ENCODE peak calls at places on chromosomes 1 and 21, in seven cellular contexts. One of them, this sample, is unnamed.

GRCh38 chr1:8182034-8182761 is 135.7 kb upstream of the SLC45A1 start:
- DNase-seq in HTR-8/SVneo: peak; percentile 42
- DNase-seq in dorsolateral prefrontal cortex: no peak
- DNase-seq in neural progenitor cell: no peak
- DNase-seq in nephron progenitor cell: no peak
- DNase-seq in putamen: no peak
- DNase-seq in BJ: no peak
- DNase-seq in this sample: peak; percentile 61

GRCh38 chr1:27659497-27660299 is 12.3 kb downstream of the IFI6 start:
- DNase-seq in neural progenitor cell: peak; percentile 96
- DNase-seq in BJ: no peak
- DNase-seq in nephron progenitor cell: peak; percentile 95
- DNase-seq in putamen: peak; percentile 74
- DNase-seq in HTR-8/SVneo: peak; percentile 65
- DNase-seq in dorsolateral prefrontal cortex: peak; percentile 70
- DNase-seq in this sample: peak; percentile 91

GRCh38 chr1:118928739-118929554 is 59.2 kb downstream of the TBX15 start:
- DNase-seq in nephron progenitor cell: peak; percentile 70
- DNase-seq in neural progenitor cell: peak; percentile 78
- DNase-seq in putamen: no peak
- DNase-seq in HTR-8/SVneo: no peak
- DNase-seq in dorsolateral prefrontal cortex: no peak
- DNase-seq in BJ: no peak
- DNase-seq in this sample: no peak

GRCh38 chr1:156488566-156489165 is 11.9 kb downstream of the MEF2D start:
- DNase-seq in dorsolateral prefrontal cortex: no peak
- DNase-seq in BJ: no peak
- DNase-seq in nephron progenitor cell: no peak
- DNase-seq in putamen: no peak
- DNase-seq in HTR-8/SVneo: no peak
- DNase-seq in neural progenitor cell: no peak
- DNase-seq in this sample: peak; percentile 79

GRCh38 chr1:35707253-35708178 is 11.2 kb downstream of the C1orf216 start:
- DNase-seq in dorsolateral prefrontal cortex: no peak
- DNase-seq in BJ: no peak
- DNase-seq in neural progenitor cell: peak; percentile 96
- DNase-seq in nephron progenitor cell: peak; percentile 78
- DNase-seq in putamen: peak; percentile 41
- DNase-seq in HTR-8/SVneo: peak; percentile 40
- DNase-seq in this sample: peak; percentile 79

GRCh38 chr1:161946071-161946987 is 77.3 kb downstream of the OLFML2B start:
- DNase-seq in BJ: peak; percentile 77
- DNase-seq in HTR-8/SVneo: no peak
- DNase-seq in neural progenitor cell: no peak
- DNase-seq in dorsolateral prefrontal cortex: no peak
- DNase-seq in putamen: no peak
- DNase-seq in nephron progenitor cell: no peak
- DNase-seq in this sample: no peak

GRCh38 chr1:161182214-161182613 is 4.9 kb upstream of the B4GALT3 start:
- DNase-seq in putamen: no peak
- DNase-seq in HTR-8/SVneo: no peak
- DNase-seq in nephron progenitor cell: no peak
- DNase-seq in BJ: no peak
- DNase-seq in dorsolateral prefrontal cortex: no peak
- DNase-seq in neural progenitor cell: no peak
- DNase-seq in this sample: no peak

GRCh38 chr1:10324627-10325026 is 74.2 kb upstream of the PGD start:
- DNase-seq in dorsolateral prefrontal cortex: no peak
- DNase-seq in BJ: no peak
- DNase-seq in HTR-8/SVneo: no peak
- DNase-seq in neural progenitor cell: no peak
- DNase-seq in putamen: no peak
- DNase-seq in nephron progenitor cell: no peak
- DNase-seq in this sample: no peak

GRCh38 chr21:29557200-29557599 is 258.5 kb downstream of the BACH1 start:
- DNase-seq in BJ: no peak
- DNase-seq in nephron progenitor cell: no peak
- DNase-seq in neural progenitor cell: no peak
- DNase-seq in putamen: no peak
- DNase-seq in dorsolateral prefrontal cortex: no peak
- DNase-seq in HTR-8/SVneo: no peak
- DNase-seq in this sample: peak; percentile 16

GRCh38 chr1:27166351-27166802 is 11.5 kb upstream of the SLC9A1 start:
- DNase-seq in dorsolateral prefrontal cortex: no peak
- DNase-seq in nephron progenitor cell: no peak
- DNase-seq in HTR-8/SVneo: peak; percentile 35
- DNase-seq in neural progenitor cell: no peak
- DNase-seq in BJ: no peak
- DNase-seq in putamen: no peak
- DNase-seq in this sample: peak; percentile 2

GRCh38 chr1:171494086-171494485 is 8.8 kb downstream of the PRRC2C start:
- DNase-seq in dorsolateral prefrontal cortex: no peak
- DNase-seq in neural progenitor cell: no peak
- DNase-seq in BJ: no peak
- DNase-seq in putamen: no peak
- DNase-seq in nephron progenitor cell: no peak
- DNase-seq in HTR-8/SVneo: no peak
- DNase-seq in this sample: no peak

GRCh38 chr1:5906966-5907365 is 85.3 kb downstream of the NPHP4 start:
- DNase-seq in HTR-8/SVneo: no peak
- DNase-seq in dorsolateral prefrontal cortex: peak; percentile 3
- DNase-seq in putamen: no peak
- DNase-seq in BJ: no peak
- DNase-seq in neural progenitor cell: no peak
- DNase-seq in nephron progenitor cell: no peak
- DNase-seq in this sample: no peak

GRCh38 chr21:44658913-44659595 is 1.3 kb downstream of the KRTAP12-3 start:
- DNase-seq in putamen: no peak
- DNase-seq in BJ: no peak
- DNase-seq in dorsolateral prefrontal cortex: no peak
- DNase-seq in nephron progenitor cell: no peak
- DNase-seq in HTR-8/SVneo: no peak
- DNase-seq in neural progenitor cell: no peak
- DNase-seq in this sample: no peak

GRCh38 chr1:11515403-11516300 is 36.7 kb downstream of the DISP3 start:
- DNase-seq in neural progenitor cell: no peak
- DNase-seq in HTR-8/SVneo: no peak
- DNase-seq in BJ: no peak
- DNase-seq in nephron progenitor cell: no peak
- DNase-seq in dorsolateral prefrontal cortex: no peak
- DNase-seq in putamen: no peak
- DNase-seq in this sample: no peak

GRCh38 chr1:192763243-192763642 is 45.6 kb upstream of the RGS2 start:
- DNase-seq in nephron progenitor cell: no peak
- DNase-seq in HTR-8/SVneo: no peak
- DNase-seq in putamen: no peak
- DNase-seq in neural progenitor cell: no peak
- DNase-seq in BJ: no peak
- DNase-seq in dorsolateral prefrontal cortex: no peak
- DNase-seq in this sample: no peak

GRCh38 chr21:25862596-25862995 is 127.8 kb downstream of the GABPA start:
- DNase-seq in neural progenitor cell: peak; percentile 32
- DNase-seq in nephron progenitor cell: peak; percentile 4
- DNase-seq in putamen: no peak
- DNase-seq in dorsolateral prefrontal cortex: no peak
- DNase-seq in HTR-8/SVneo: peak; percentile 14
- DNase-seq in BJ: no peak
- DNase-seq in this sample: peak; percentile 43

GRCh38 chr1:11781298-11781697 is 19.3 kb downstream of the C1orf167 start:
- DNase-seq in nephron progenitor cell: no peak
- DNase-seq in putamen: no peak
- DNase-seq in neural progenitor cell: no peak
- DNase-seq in HTR-8/SVneo: no peak
- DNase-seq in dorsolateral prefrontal cortex: no peak
- DNase-seq in BJ: no peak
- DNase-seq in this sample: no peak

GRCh38 chr1:240435996-240436566 is 175.9 kb downstream of the GREM2 start:
- DNase-seq in putamen: no peak
- DNase-seq in nephron progenitor cell: no peak
- DNase-seq in BJ: no peak
- DNase-seq in HTR-8/SVneo: no peak
- DNase-seq in neural progenitor cell: no peak
- DNase-seq in dorsolateral prefrontal cortex: no peak
- DNase-seq in this sample: no peak

GRCh38 chr1:167922611-167923074 is 8.7 kb upstream of the ADCY10 start:
- DNase-seq in neural progenitor cell: no peak
- DNase-seq in nephron progenitor cell: no peak
- DNase-seq in dorsolateral prefrontal cortex: no peak
- DNase-seq in HTR-8/SVneo: no peak
- DNase-seq in BJ: peak; percentile 9
- DNase-seq in putamen: no peak
- DNase-seq in this sample: no peak

GRCh38 chr1:75469586-75470173 is 141.2 kb downstream of the SLC44A5 start:
- DNase-seq in HTR-8/SVneo: no peak
- DNase-seq in putamen: no peak
- DNase-seq in nephron progenitor cell: no peak
- DNase-seq in dorsolateral prefrontal cortex: no peak
- DNase-seq in BJ: no peak
- DNase-seq in neural progenitor cell: no peak
- DNase-seq in this sample: no peak

This sample was measured in GM13977.